ENCODE peak calls at places on chromosome 17, in ten cellular contexts. F is hepatocyte, D is cardiac muscle cell, V is breast epithelium, G is heart right ventricle, I is fibroblast of lung, H is heart left ventricle, Q is ovary, W is IMR-90, X is thoracic aorta. R is an unnamed sample.
A peak's percentile ranks its signal among the peaks of the same experiment; 100 is the strongest.

GRCh38 chr17:27817731-27818130 is 17.4 kb upstream of the NOS2 start:
- DNase-seq in F (no peak), W (peak; percentile 7), Q (no peak), D (no peak), I (no peak), X (no peak), V (no peak), H (no peak), G (no peak), R (no peak)

GRCh38 chr17:19753049-19753444 is 4.9 kb upstream of the ALDH3A1 start:
- DNase-seq in W (peak; percentile 60), X (peak; percentile 62), F (no peak), V (peak; percentile 93), I (peak; percentile 55), D (no peak), Q (no peak), G (peak; percentile 64), H (peak; percentile 86), R (no peak)

GRCh38 chr17:56176101-56176500 is 22.8 kb downstream of the ANKFN1 start:
- DNase-seq in F (peak; percentile 25), D (no peak), H (no peak), X (no peak), Q (no peak), V (no peak), W (peak; percentile 36), I (no peak), G (no peak), R (no peak)

GRCh38 chr17:35510031-35510430 is 27.4 kb downstream of the SLFN12L start:
- DNase-seq in V (no peak), Q (no peak), I (no peak), G (no peak), H (no peak), W (no peak), F (no peak), X (no peak), D (no peak), R (no peak)

GRCh38 chr17:43820759-43821158 is 12.2 kb downstream of the MPP3 start:
- DNase-seq in I (no peak), F (no peak), Q (no peak), H (no peak), X (no peak), W (no peak), D (no peak), V (no peak), G (no peak), R (no peak)

GRCh38 chr17:62712011-62712615 is 84.6 kb downstream of the MRC2 start:
- DNase-seq in V (no peak), G (no peak), X (no peak), H (no peak), Q (no peak), F (no peak), W (no peak), I (no peak), D (no peak), R (peak; percentile 77)

GRCh38 chr17:35797370-35797769 is 1.9 kb upstream of the MMP28 start:
- DNase-seq in W (no peak), V (no peak), F (no peak), H (no peak), X (no peak), G (no peak), Q (no peak), I (no peak), D (no peak), R (no peak)

GRCh38 chr17:43733956-43734355 is 24.6 kb downstream of the SOST start:
- DNase-seq in Q (no peak), I (no peak), H (no peak), X (no peak), G (no peak), D (no peak), W (no peak), V (no peak), F (no peak), R (no peak)

GRCh38 chr17:59154721-59155438 is at the start of gene SKA2:
- DNase-seq in D (no peak), G (peak; percentile 93), I (no peak), F (no peak), Q (peak; percentile 94), V (peak; percentile 98), H (peak; percentile 98), X (peak; percentile 92), W (no peak), R (peak; percentile 97)

GRCh38 chr17:39164675-39165143 is 1.3 kb downstream of the ARL5C start:
- DNase-seq in D (peak; percentile 91), X (peak; percentile 81), F (peak; percentile 81), G (peak; percentile 90), Q (peak; percentile 81), V (peak; percentile 74), I (peak; percentile 94), H (peak; percentile 94), W (peak; percentile 89), R (peak; percentile 82)

DNA sequence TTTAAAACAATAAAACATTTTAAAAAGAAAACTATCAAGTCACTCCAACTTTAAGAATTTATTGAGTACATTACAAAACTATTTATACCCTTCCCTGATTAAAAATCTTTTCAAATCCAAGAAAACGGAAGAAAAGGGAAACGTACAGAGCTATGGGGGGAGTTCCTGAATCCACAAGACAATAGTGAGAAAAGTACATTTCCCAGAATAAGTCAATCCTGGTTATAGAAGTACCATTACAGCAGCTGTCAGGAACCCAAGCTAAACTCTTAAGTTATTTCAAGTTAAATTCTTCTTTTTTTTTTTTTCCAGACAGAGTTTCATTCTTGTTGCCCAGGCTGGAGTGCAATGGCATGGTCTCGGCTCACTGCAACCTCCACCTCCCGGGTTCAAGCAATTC is 45.7 kb downstream of the SPOP start:
- DNase-seq in I (no peak), V (no peak), H (no peak), G (no peak), Q (no peak), X (no peak), D (no peak), F (no peak), W (no peak), R (no peak)
- H3K27ac ChIP-seq in I (no peak overlapping the region), V (no peak overlapping the region), H (peak overlapping the region; percentile 33), G (peak overlapping the region; percentile 60), Q (no peak overlapping the region), X (peak overlapping the region; percentile 98), D (peak overlapping the region; percentile 85), F (no peak overlapping the region), W (no peak overlapping the region), R (no peak overlapping the region)

GRCh38 chr17:9768381-9768934 is 22.9 kb downstream of the DHRS7C start:
- DNase-seq in G (no peak), H (no peak), V (no peak), W (peak; percentile 16), F (peak; percentile 43), D (peak; percentile 46), Q (no peak), X (no peak), I (peak; percentile 39), R (no peak)
- TF ChIP-seq CTCF in G (peak; percentile 41), H (peak; percentile 57), V (peak; percentile 46), W (peak; percentile 30), F (peak; percentile 66), D (peak; percentile 40), Q (no peak), X (peak; percentile 46), I (peak; percentile 26), R (peak; percentile 35)

GRCh38 chr17:82639628-82640027 is 8.6 kb downstream of the WDR45B start:
- DNase-seq in F (no peak), H (no peak), W (no peak), I (no peak), V (no peak), D (no peak), G (no peak), X (no peak), Q (no peak), R (no peak)

GRCh38 chr17:82645516-82645915 is 2.7 kb downstream of the WDR45B start:
- DNase-seq in H (no peak), Q (no peak), V (no peak), G (no peak), I (no peak), D (no peak), X (no peak), F (no peak), W (peak; percentile 50), R (no peak)

GRCh38 chr17:82640046-82640445 is 8.2 kb downstream of the WDR45B start:
- DNase-seq in X (no peak), I (no peak), D (no peak), V (no peak), F (no peak), G (no peak), H (no peak), W (no peak), Q (no peak), R (no peak)

GRCh38 chr17:82644148-82644547 is 4.1 kb downstream of the WDR45B start:
- DNase-seq in Q (no peak), V (no peak), X (no peak), W (no peak), D (no peak), G (no peak), F (no peak), H (no peak), I (no peak), R (no peak)

GRCh38 chr17:82642022-82642421 is 6.2 kb downstream of the WDR45B start:
- DNase-seq in F (no peak), V (no peak), Q (no peak), G (no peak), X (no peak), I (no peak), W (no peak), H (no peak), D (no peak), R (no peak)
- H3K36me3 ChIP-seq in F (no peaks in the 10 kb centered on the region), V (no peaks in the 10 kb centered on the region), Q (no peaks in the 10 kb centered on the region), G (peaks cover 6% of the 10 kb centered on the region), X (peaks cover 29% of the 10 kb centered on the region), I (peaks cover 8% of the 10 kb centered on the region), W (peaks cover 43% of the 10 kb centered on the region), H (peaks cover 18% of the 10 kb centered on the region), D (peaks cover 34% of the 10 kb centered on the region), R (no peaks in the 10 kb centered on the region)

GRCh38 chr17:61325382-61326073 is 74.1 kb upstream of the TBX2 start:
- DNase-seq in I (no peak), F (no peak), H (no peak), V (no peak), D (peak; percentile 36), Q (no peak), G (no peak), W (peak; percentile 81), X (no peak), R (no peak)
- H3K27ac ChIP-seq in I (peak overlapping the region; percentile 74), F (no peak overlapping the region), H (no peak overlapping the region), V (no peak overlapping the region), D (peak overlapping the region; percentile 42), Q (no peak overlapping the region), G (peak overlapping the region; percentile 73), W (peak overlapping the region; percentile 67), X (peak overlapping the region; percentile 18), R (peak overlapping the region; percentile 71)